ENCODE peak calls at places on chromosomes 5 and 9, in ten cellular contexts. D, V, J, Y, U, E, N, G, Z and M are unnamed samples.

GRCh38 chr5:177311361-177311722 is 356 bp downstream of the MXD3 start:
- DNase-seq in U (no peak), N (peak), E (no peak), G (no peak), Z (no peak), D (no peak), V (no peak), J (peak), Y (no peak), M (no peak)

GRCh38 chr9:88049677-88050307 is 75.5 kb upstream of the CDK20 start:
- DNase-seq in V (no peak), J (no peak), U (no peak), Y (no peak), E (no peak), D (no peak), N (no peak), G (no peak), Z (no peak), M (no peak)

GRCh38 chr9:78676009-78676408 is 379.1 kb downstream of the PSAT1 start:
- DNase-seq in J (no peak), Y (no peak), G (no peak), V (no peak), D (no peak), U (no peak), N (no peak), Z (peak), E (no peak), M (no peak)

GRCh38 chr9:81462759-81463158 is 226.6 kb downstream of the TLE1 start:
- DNase-seq in U (no peak), V (no peak), Z (peak), Y (no peak), D (no peak), N (no peak), E (peak), G (no peak), J (no peak), M (no peak)

GRCh38 chr5:59035681-59036080 is 452.8 kb downstream of the RAB3C start:
- DNase-seq in E (peak), D (no peak), J (no peak), U (no peak), Y (no peak), G (no peak), N (no peak), Z (peak), V (no peak), M (no peak)

GRCh38 chr9:35845824-35846771 is 17.1 kb downstream of the TMEM8B start:
- DNase-seq in E (no peak), G (no peak), D (no peak), U (no peak), V (no peak), Y (no peak), J (no peak), N (no peak), Z (no peak), M (no peak)

GRCh38 chr5:1105350-1106265 is 6.3 kb downstream of the SLC12A7 start:
- DNase-seq in U (no peak), N (peak), G (no peak), D (no peak), Y (no peak), Z (no peak), E (peak), J (no peak), V (no peak), M (no peak)

GRCh38 chr5:84385705-84386104 is 1.0 kb upstream of the EDIL3 start:
- DNase-seq in E (no peak), Y (no peak), G (no peak), J (no peak), N (no peak), U (no peak), Z (no peak), V (no peak), D (no peak), M (no peak)

GRCh38 chr9:118568704-118569103 is 800.5 kb downstream of the BRINP1 start:
- DNase-seq in D (no peak), E (no peak), U (no peak), V (no peak), N (no peak), Y (no peak), J (no peak), G (no peak), Z (peak), M (no peak)

GRCh38 chr5:115179959-115180709 is 10.4 kb upstream of the TRIM36 start:
- DNase-seq in Z (peak), G (peak), N (peak), Y (peak), U (no peak), V (no peak), E (no peak), J (no peak), D (peak), M (no peak)

GRCh38 chr9:128208386-128208785 is 5.2 kb downstream of the DNM1 start:
- DNase-seq in V (no peak), Z (peak), J (no peak), N (no peak), G (no peak), Y (no peak), D (no peak), E (no peak), U (no peak), M (no peak)

GRCh38 chr9:138065287-138065686 is 187.7 kb downstream of the CACNA1B start:
- DNase-seq in D (no peak), V (no peak), N (no peak), U (no peak), Z (no peak), E (no peak), Y (no peak), J (no peak), G (no peak), M (no peak)

GRCh38 chr9:137176302-137177182 is 4.7 kb upstream of the TMEM210 start:
- DNase-seq in Z (no peak), N (peak), G (no peak), D (peak), Y (peak), U (no peak), J (peak), V (peak), E (peak), M (no peak)

GRCh38 chr9:110041452-110041851 is 166.5 kb downstream of the C9orf152 start:
- DNase-seq in V (no peak), G (no peak), Y (no peak), E (no peak), N (no peak), D (no peak), Z (no peak), U (no peak), J (no peak), M (no peak)

GRCh38 chr9:3880851-3881250 is 355.1 kb upstream of the RFX3 start:
- DNase-seq in G (no peak), N (peak), J (no peak), D (no peak), Z (peak), Y (peak), E (peak), V (no peak), U (peak), M (no peak)

GRCh38 chr9:129624947-129625346 is 1.0 kb upstream of the NTMT1 start:
- DNase-seq in J (peak), U (no peak), Y (peak), E (no peak), Z (no peak), V (no peak), G (no peak), D (peak), N (peak), M (no peak)
- TF ChIP-seq CTCF in J (no peak), U (no peak), Y (no peak), E (no peak), Z (no peak), V (no peak), G (no peak), D (no peak), N (no peak), M (no peak)

GRCh38 chr5:112146323-112146848 is 272.7 kb downstream of the EPB41L4A start:
- DNase-seq in U (no peak), J (no peak), N (no peak), Z (peak), V (no peak), E (peak), G (peak), Y (peak), D (peak), M (peak)
- H3K4me3 ChIP-seq in U (no peak), J (no peak), N (no peak), Z (no peak), V (no peak), E (no peak), G (no peak), Y (no peak), D (peak), M (no peak)

DNA sequence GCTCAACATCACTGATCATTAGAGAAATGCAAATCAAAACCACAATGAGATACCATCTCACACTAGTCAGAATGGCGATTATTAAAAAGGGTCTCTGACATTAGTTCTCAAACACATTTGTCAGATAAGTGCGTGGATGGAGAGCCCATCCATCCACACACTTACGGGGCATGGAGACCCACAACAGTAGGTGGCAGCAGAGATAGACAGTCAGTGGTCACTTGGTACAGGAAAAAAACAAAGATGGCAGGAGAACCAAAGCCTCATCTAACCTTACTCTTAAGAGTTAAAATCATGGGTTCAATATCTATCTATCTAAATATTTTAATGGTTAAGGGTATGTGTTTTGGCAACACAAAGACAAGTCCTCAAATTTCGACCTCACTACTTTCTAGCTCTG is 1378.7 kb upstream of the C9orf72 start:
- DNase-seq in Y (peak), D (peak), U (no peak), N (peak), Z (no peak), E (peak), G (no peak), V (no peak), J (no peak), M (no peak)
- TF ChIP-seq CTCF in Y (peak), D (peak), U (no peak), N (peak), Z (no peak), E (peak), G (no peak), V (no peak), J (peak), M (peak)

GRCh38 chr9:969310-969692 is 7.2 kb upstream of the DMRT3 start:
- DNase-seq in D (no peak), U (no peak), G (no peak), V (no peak), E (no peak), Z (no peak), Y (no peak), J (no peak), N (no peak), M (no peak)
- H3K4me3 ChIP-seq in D (no peak), U (no peak), G (no peak), V (no peak), E (no peak), Z (no peak), Y (no peak), J (no peak), N (no peak), M (no peak)

GRCh38 chr9:21795483-21795882 is 7.0 kb upstream of the MTAP start:
- DNase-seq in N (no peak), V (no peak), Z (no peak), J (no peak), U (no peak), Y (no peak), G (no peak), D (no peak), E (no peak), M (no peak)

GRCh38 chr9:21788752-21789151 is 13.7 kb upstream of the MTAP start:
- DNase-seq in J (no peak), V (no peak), N (no peak), E (peak), Z (no peak), Y (peak), D (no peak), U (no peak), G (no peak), M (no peak)

DNA sequence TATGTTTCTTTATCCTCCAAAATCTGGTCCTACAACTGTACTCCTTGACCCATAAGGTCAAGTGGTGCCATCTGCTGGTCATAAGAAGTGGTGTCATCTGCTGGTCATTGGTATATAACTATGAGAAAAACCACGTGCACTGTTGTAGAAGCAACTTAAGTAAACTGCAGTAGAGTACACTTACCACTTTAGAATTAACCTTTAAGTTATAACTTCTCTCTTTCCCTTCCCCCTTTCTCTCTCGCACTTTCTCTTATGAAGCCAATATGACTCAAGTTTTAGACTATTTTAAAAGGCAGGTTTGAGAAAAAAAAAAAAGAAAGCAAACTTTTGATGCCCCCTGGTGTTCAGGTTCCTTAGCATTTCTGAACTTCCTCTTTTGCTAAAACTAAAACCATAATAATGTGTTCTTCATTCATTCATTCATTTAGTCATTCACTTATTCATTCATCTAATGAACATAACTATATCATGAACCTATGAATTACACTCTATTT is 12.8 kb upstream of the MTAP start:
- DNase-seq in N (no peak), E (peak), Y (peak), D (peak), V (peak), Z (peak), G (no peak), J (peak), U (peak), M (peak)
- TF ChIP-seq CTCF in N (no peak), E (peak), Y (peak), D (peak), V (peak), Z (peak), G (peak), J (peak), U (peak), M (peak)